ENCODE peak calls at places on chromosomes 1 and 21, in seven cellular contexts. One of them, this sample, is unnamed.

GRCh38 chr1:162530318-162530984 is 31.1 kb upstream of the UAP1 start:
- DNase-seq in stomach: no peak
- DNase-seq in suprapubic skin: no peak
- DNase-seq in K562: no peak
- DNase-seq in transverse colon: peak
- DNase-seq in prostate gland: no peak
- DNase-seq in HCT116: no peak
- DNase-seq in this sample: no peak

GRCh38 chr1:180382326-180383115 is 119.9 kb downstream of the ACBD6 start:
- DNase-seq in stomach: no peak
- DNase-seq in suprapubic skin: no peak
- DNase-seq in K562: no peak
- DNase-seq in transverse colon: no peak
- DNase-seq in prostate gland: no peak
- DNase-seq in HCT116: no peak
- DNase-seq in this sample: no peak

GRCh38 chr1:244645890-244646289 is 7.0 kb upstream of the DESI2 start:
- DNase-seq in stomach: no peak
- DNase-seq in suprapubic skin: no peak
- DNase-seq in K562: no peak
- DNase-seq in transverse colon: no peak
- DNase-seq in prostate gland: no peak
- DNase-seq in HCT116: no peak
- DNase-seq in this sample: no peak

GRCh38 chr21:43864806-43865470 is at the start of gene AGPAT3:
- DNase-seq in stomach: no peak
- DNase-seq in suprapubic skin: no peak
- DNase-seq in K562: peak
- DNase-seq in transverse colon: no peak
- DNase-seq in prostate gland: no peak
- DNase-seq in HCT116: no peak
- DNase-seq in this sample: no peak

GRCh38 chr1:231643333-231644237 is 17.0 kb downstream of the DISC1 start:
- DNase-seq in stomach: no peak
- DNase-seq in suprapubic skin: no peak
- DNase-seq in K562: no peak
- DNase-seq in transverse colon: no peak
- DNase-seq in prostate gland: no peak
- DNase-seq in HCT116: no peak
- DNase-seq in this sample: no peak

GRCh38 chr1:215475719-215476525 is 91.2 kb upstream of the KCTD3 start:
- DNase-seq in stomach: no peak
- DNase-seq in suprapubic skin: no peak
- DNase-seq in K562: no peak
- DNase-seq in transverse colon: no peak
- DNase-seq in prostate gland: no peak
- DNase-seq in HCT116: no peak
- DNase-seq in this sample: no peak

GRCh38 chr1:53562256-53562982 is 103.2 kb downstream of the DMRTB1 start:
- DNase-seq in stomach: no peak
- DNase-seq in suprapubic skin: peak
- DNase-seq in K562: no peak
- DNase-seq in transverse colon: peak
- DNase-seq in prostate gland: no peak
- DNase-seq in HCT116: no peak
- DNase-seq in this sample: peak

GRCh38 chr1:236541710-236542109 is 17.9 kb downstream of the LGALS8 start:
- DNase-seq in stomach: no peak
- DNase-seq in suprapubic skin: no peak
- DNase-seq in K562: no peak
- DNase-seq in transverse colon: no peak
- DNase-seq in prostate gland: no peak
- DNase-seq in HCT116: no peak
- DNase-seq in this sample: no peak

GRCh38 chr1:9875636-9876000 is 34.5 kb downstream of the CTNNBIP1 start:
- DNase-seq in stomach: no peak
- DNase-seq in suprapubic skin: no peak
- DNase-seq in K562: no peak
- DNase-seq in transverse colon: no peak
- DNase-seq in prostate gland: no peak
- DNase-seq in HCT116: no peak
- DNase-seq in this sample: no peak

GRCh38 chr1:8702121-8702520 is 115.3 kb downstream of the RERE start:
- DNase-seq in stomach: peak
- DNase-seq in suprapubic skin: no peak
- DNase-seq in K562: peak
- DNase-seq in transverse colon: peak
- DNase-seq in prostate gland: peak
- DNase-seq in HCT116: no peak
- DNase-seq in this sample: peak

GRCh38 chr1:16988210-16988609 is 7.8 kb upstream of the MFAP2 start:
- DNase-seq in stomach: no peak
- DNase-seq in suprapubic skin: no peak
- DNase-seq in K562: no peak
- DNase-seq in transverse colon: no peak
- DNase-seq in prostate gland: no peak
- DNase-seq in HCT116: no peak
- DNase-seq in this sample: no peak

GRCh38 chr1:64223329-64224151 is 20.1 kb downstream of the UBE2U start:
- DNase-seq in stomach: no peak
- DNase-seq in suprapubic skin: no peak
- DNase-seq in K562: no peak
- DNase-seq in transverse colon: no peak
- DNase-seq in prostate gland: no peak
- DNase-seq in HCT116: no peak
- DNase-seq in this sample: no peak

GRCh38 chr1:58919986-58920376 is 136.1 kb upstream of the JUN start:
- DNase-seq in stomach: no peak
- DNase-seq in suprapubic skin: no peak
- DNase-seq in K562: no peak
- DNase-seq in transverse colon: no peak
- DNase-seq in prostate gland: no peak
- DNase-seq in HCT116: no peak
- DNase-seq in this sample: no peak

GRCh38 chr1:219585837-219586465 is 27.0 kb downstream of the ZC3H11B start:
- DNase-seq in stomach: no peak
- DNase-seq in suprapubic skin: no peak
- DNase-seq in K562: no peak
- DNase-seq in transverse colon: no peak
- DNase-seq in prostate gland: no peak
- DNase-seq in HCT116: no peak
- DNase-seq in this sample: no peak

GRCh38 chr1:9270290-9270900 is 22.3 kb upstream of the SPSB1 start:
- DNase-seq in stomach: no peak
- DNase-seq in suprapubic skin: no peak
- DNase-seq in K562: no peak
- DNase-seq in transverse colon: no peak
- DNase-seq in prostate gland: peak
- DNase-seq in HCT116: no peak
- DNase-seq in this sample: no peak

GRCh38 chr1:197837911-197838310 is 62.6 kb upstream of the DENND1B start:
- DNase-seq in stomach: no peak
- DNase-seq in suprapubic skin: no peak
- DNase-seq in K562: no peak
- DNase-seq in transverse colon: no peak
- DNase-seq in prostate gland: no peak
- DNase-seq in HCT116: no peak
- DNase-seq in this sample: no peak

GRCh38 chr1:55250399-55251075 is 35.4 kb upstream of the USP24 start:
- DNase-seq in stomach: no peak
- DNase-seq in suprapubic skin: no peak
- DNase-seq in K562: no peak
- DNase-seq in transverse colon: no peak
- DNase-seq in prostate gland: no peak
- DNase-seq in HCT116: no peak
- DNase-seq in this sample: no peak

GRCh38 chr21:17622018-17622417 is 9.3 kb upstream of the BTG3 start:
- DNase-seq in stomach: no peak
- DNase-seq in suprapubic skin: no peak
- DNase-seq in K562: no peak
- DNase-seq in transverse colon: no peak
- DNase-seq in prostate gland: no peak
- DNase-seq in HCT116: no peak
- DNase-seq in this sample: no peak

GRCh38 chr1:117563492-117563875 is 42.4 kb upstream of the TENT5C start:
- DNase-seq in stomach: no peak
- DNase-seq in suprapubic skin: no peak
- DNase-seq in K562: no peak
- DNase-seq in transverse colon: no peak
- DNase-seq in prostate gland: no peak
- DNase-seq in HCT116: no peak
- DNase-seq in this sample: no peak

GRCh38 chr1:100972185-100972584 is 53.4 kb downstream of the DPH5 start:
- DNase-seq in stomach: no peak
- DNase-seq in suprapubic skin: no peak
- DNase-seq in K562: no peak
- DNase-seq in transverse colon: no peak
- DNase-seq in prostate gland: no peak
- DNase-seq in HCT116: no peak
- DNase-seq in this sample: no peak

GRCh38 chr1:194084755-194085154 is 898.3 kb upstream of the B3GALT2 start:
- DNase-seq in stomach: no peak
- DNase-seq in suprapubic skin: no peak
- DNase-seq in K562: no peak
- DNase-seq in transverse colon: no peak
- DNase-seq in prostate gland: no peak
- DNase-seq in HCT116: no peak
- DNase-seq in this sample: no peak

GRCh38 chr1:53175302-53175913 is 21.2 kb upstream of the CPT2 start:
- DNase-seq in stomach: peak
- DNase-seq in suprapubic skin: no peak
- DNase-seq in K562: no peak
- DNase-seq in transverse colon: no peak
- DNase-seq in prostate gland: no peak
- DNase-seq in HCT116: no peak
- DNase-seq in this sample: no peak

GRCh38 chr1:220326578-220326977 is 54.3 kb upstream of the RAB3GAP2 start:
- DNase-seq in stomach: no peak
- DNase-seq in suprapubic skin: no peak
- DNase-seq in K562: no peak
- DNase-seq in transverse colon: no peak
- DNase-seq in prostate gland: no peak
- DNase-seq in HCT116: no peak
- DNase-seq in this sample: no peak

GRCh38 chr1:46673749-46674182 is 2.1 kb downstream of the TEX38 start:
- DNase-seq in stomach: no peak
- DNase-seq in suprapubic skin: no peak
- DNase-seq in K562: peak
- DNase-seq in transverse colon: no peak
- DNase-seq in prostate gland: no peak
- DNase-seq in HCT116: no peak
- DNase-seq in this sample: no peak

GRCh38 chr1:223844521-223844961 is 1.2 kb downstream of the TP53BP2 start:
- DNase-seq in stomach: no peak
- DNase-seq in suprapubic skin: no peak
- DNase-seq in K562: no peak
- DNase-seq in transverse colon: no peak
- DNase-seq in prostate gland: no peak
- DNase-seq in HCT116: no peak
- DNase-seq in this sample: no peak

GRCh38 chr1:87330201-87330953 is 1.7 kb downstream of the LMO4 start:
- DNase-seq in stomach: peak
- DNase-seq in suprapubic skin: no peak
- DNase-seq in K562: peak
- DNase-seq in transverse colon: peak
- DNase-seq in prostate gland: no peak
- DNase-seq in HCT116: no peak
- DNase-seq in this sample: no peak

GRCh38 chr21:45947296-45947695 is 34.3 kb upstream of the COL6A1 start:
- DNase-seq in stomach: no peak
- DNase-seq in suprapubic skin: no peak
- DNase-seq in K562: no peak
- DNase-seq in transverse colon: no peak
- DNase-seq in prostate gland: no peak
- DNase-seq in HCT116: no peak
- DNase-seq in this sample: no peak

GRCh38 chr1:154794608-154795007 is 75.5 kb downstream of the KCNN3 start:
- DNase-seq in stomach: no peak
- DNase-seq in suprapubic skin: no peak
- DNase-seq in K562: no peak
- DNase-seq in transverse colon: no peak
- DNase-seq in prostate gland: no peak
- DNase-seq in HCT116: no peak
- DNase-seq in this sample: no peak
- H3K27ac ChIP-seq in stomach: no peak
- H3K27ac ChIP-seq in suprapubic skin: no peak
- H3K27ac ChIP-seq in K562: no peak
- H3K27ac ChIP-seq in transverse colon: no peak
- H3K27ac ChIP-seq in prostate gland: no peak
- H3K27ac ChIP-seq in HCT116: no peak
- H3K27ac ChIP-seq in this sample: no peak

DNA sequence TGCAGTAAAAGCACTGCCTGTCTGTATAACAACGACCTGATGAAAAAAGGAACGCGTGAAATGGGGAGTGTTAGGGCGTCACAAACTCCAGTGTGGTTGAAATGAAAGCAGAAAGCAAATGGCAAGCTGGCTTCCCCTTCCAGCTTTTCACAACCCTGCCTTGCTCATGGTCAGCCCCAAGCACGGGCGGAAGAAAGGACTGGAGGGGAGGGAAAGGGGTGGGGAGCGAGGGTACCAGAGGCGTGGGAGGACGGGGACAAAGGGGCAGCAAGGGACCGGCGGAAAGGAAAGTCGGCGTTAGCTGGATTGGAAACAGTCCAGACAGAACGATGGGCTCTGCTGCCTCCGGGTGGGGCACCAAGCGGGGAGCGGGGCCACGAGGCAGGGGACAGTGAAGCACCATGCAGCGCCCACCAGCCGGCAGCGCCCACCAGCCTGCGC is 9.6 kb downstream of the VPS26C start:
- DNase-seq in stomach: no peak
- DNase-seq in suprapubic skin: no peak
- DNase-seq in K562: no peak
- DNase-seq in transverse colon: peak
- DNase-seq in prostate gland: peak
- DNase-seq in HCT116: no peak
- DNase-seq in this sample: no peak
- TF ChIP-seq POLR2A in stomach: no peak
- TF ChIP-seq POLR2A in suprapubic skin: no peak
- TF ChIP-seq POLR2A in K562: no peak
- TF ChIP-seq POLR2A in transverse colon: no peak
- TF ChIP-seq POLR2A in prostate gland: no peak
- TF ChIP-seq POLR2A in HCT116: no peak
- TF ChIP-seq POLR2A in this sample: no peak

DNA sequence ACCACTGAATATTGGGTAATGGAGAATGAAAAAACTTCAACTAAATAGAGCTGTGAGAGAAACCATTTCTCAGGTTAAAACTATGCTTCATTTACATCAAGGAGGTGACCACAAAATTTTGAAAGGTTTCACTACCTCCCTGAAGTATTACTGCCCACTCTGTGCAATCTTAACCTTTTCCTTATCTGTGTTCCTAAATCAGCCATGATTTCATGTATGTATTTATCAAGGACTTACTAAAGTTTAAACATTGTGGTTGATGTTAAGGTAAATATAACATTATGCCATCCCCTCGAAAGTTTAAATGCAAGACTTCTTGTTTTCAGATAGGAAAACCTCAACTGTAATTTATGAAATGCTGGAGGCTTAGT is 84.4 kb downstream of the CLEC20A start:
- DNase-seq in stomach: no peak
- DNase-seq in suprapubic skin: no peak
- DNase-seq in K562: no peak
- DNase-seq in transverse colon: no peak
- DNase-seq in prostate gland: no peak
- DNase-seq in HCT116: no peak
- DNase-seq in this sample: no peak
- TF ChIP-seq POLR2AphosphoS5 in stomach: no peak
- TF ChIP-seq POLR2AphosphoS5 in suprapubic skin: no peak
- TF ChIP-seq POLR2AphosphoS5 in K562: no peak
- TF ChIP-seq POLR2AphosphoS5 in transverse colon: no peak
- TF ChIP-seq POLR2AphosphoS5 in prostate gland: no peak
- TF ChIP-seq POLR2AphosphoS5 in HCT116: no peak
- TF ChIP-seq POLR2AphosphoS5 in this sample: no peak

GRCh38 chr1:39896909-39897685 is 4.6 kb downstream of the MYCL start:
- DNase-seq in stomach: no peak
- DNase-seq in suprapubic skin: no peak
- DNase-seq in K562: peak
- DNase-seq in transverse colon: no peak
- DNase-seq in prostate gland: no peak
- DNase-seq in HCT116: no peak
- DNase-seq in this sample: no peak
- H3K27ac ChIP-seq in stomach: no peak
- H3K27ac ChIP-seq in suprapubic skin: no peak
- H3K27ac ChIP-seq in K562: no peak
- H3K27ac ChIP-seq in transverse colon: no peak
- H3K27ac ChIP-seq in prostate gland: no peak
- H3K27ac ChIP-seq in HCT116: no peak
- H3K27ac ChIP-seq in this sample: no peak